ENCODE peak calls at places on chromosome 19, in nine cellular contexts. One of them, this sample, is unnamed.

GRCh38 chr19:6788896-6789295 is 16.4 kb downstream of the VAV1 start:
- DNase-seq in stimulated activated CD8-positive, alpha-beta memory T cell treated with anti-CD3 and anti-CD28 coated beads, Interleukin-12 subunit alpha, Interleukin-12 subunit beta, amount 100 ng/mL, for 1 hour: no peak
- DNase-seq in iPS-NIHi11: no peak
- DNase-seq in colonic mucosa: no peak
- DNase-seq in H9: no peak
- DNase-seq in NCI-H2081: no peak
- DNase-seq in Right ventricle myocardium superior: no peak
- DNase-seq in neural crest cell: no peak
- DNase-seq in GM23248: no peak
- DNase-seq in this sample: no peak

GRCh38 chr19:48659768-48660167 is 13.0 kb downstream of the NTN5 start:
- DNase-seq in stimulated activated CD8-positive, alpha-beta memory T cell treated with anti-CD3 and anti-CD28 coated beads, Interleukin-12 subunit alpha, Interleukin-12 subunit beta, amount 100 ng/mL, for 1 hour: no peak
- DNase-seq in iPS-NIHi11: peak
- DNase-seq in colonic mucosa: no peak
- DNase-seq in H9: no peak
- DNase-seq in NCI-H2081: no peak
- DNase-seq in Right ventricle myocardium superior: no peak
- DNase-seq in neural crest cell: no peak
- DNase-seq in GM23248: peak
- DNase-seq in this sample: no peak

GRCh38 chr19:12886943-12887747 is at the start of gene KLF1:
- DNase-seq in stimulated activated CD8-positive, alpha-beta memory T cell treated with anti-CD3 and anti-CD28 coated beads, Interleukin-12 subunit alpha, Interleukin-12 subunit beta, amount 100 ng/mL, for 1 hour: no peak
- DNase-seq in iPS-NIHi11: no peak
- DNase-seq in colonic mucosa: no peak
- DNase-seq in H9: no peak
- DNase-seq in NCI-H2081: no peak
- DNase-seq in Right ventricle myocardium superior: no peak
- DNase-seq in neural crest cell: no peak
- DNase-seq in GM23248: no peak
- DNase-seq in this sample: no peak

GRCh38 chr19:18282788-18283141 is 1.3 kb upstream of the JUND start:
- DNase-seq in stimulated activated CD8-positive, alpha-beta memory T cell treated with anti-CD3 and anti-CD28 coated beads, Interleukin-12 subunit alpha, Interleukin-12 subunit beta, amount 100 ng/mL, for 1 hour: no peak
- DNase-seq in iPS-NIHi11: no peak
- DNase-seq in colonic mucosa: peak
- DNase-seq in H9: no peak
- DNase-seq in NCI-H2081: no peak
- DNase-seq in Right ventricle myocardium superior: no peak
- DNase-seq in neural crest cell: no peak
- DNase-seq in GM23248: no peak
- DNase-seq in this sample: no peak

GRCh38 chr19:38561053-38561606 is 56.6 kb downstream of the MAP4K1 start:
- DNase-seq in stimulated activated CD8-positive, alpha-beta memory T cell treated with anti-CD3 and anti-CD28 coated beads, Interleukin-12 subunit alpha, Interleukin-12 subunit beta, amount 100 ng/mL, for 1 hour: no peak
- DNase-seq in iPS-NIHi11: no peak
- DNase-seq in colonic mucosa: no peak
- DNase-seq in H9: no peak
- DNase-seq in NCI-H2081: no peak
- DNase-seq in Right ventricle myocardium superior: no peak
- DNase-seq in neural crest cell: no peak
- DNase-seq in GM23248: no peak
- DNase-seq in this sample: no peak

GRCh38 chr19:38209671-38210457 is 14.2 kb downstream of the DPF1 start:
- DNase-seq in stimulated activated CD8-positive, alpha-beta memory T cell treated with anti-CD3 and anti-CD28 coated beads, Interleukin-12 subunit alpha, Interleukin-12 subunit beta, amount 100 ng/mL, for 1 hour: no peak
- DNase-seq in iPS-NIHi11: no peak
- DNase-seq in colonic mucosa: peak
- DNase-seq in H9: peak
- DNase-seq in NCI-H2081: no peak
- DNase-seq in Right ventricle myocardium superior: peak
- DNase-seq in neural crest cell: no peak
- DNase-seq in GM23248: peak
- DNase-seq in this sample: no peak

GRCh38 chr19:38452430-38453366 is 19.2 kb downstream of the RYR1 start:
- DNase-seq in stimulated activated CD8-positive, alpha-beta memory T cell treated with anti-CD3 and anti-CD28 coated beads, Interleukin-12 subunit alpha, Interleukin-12 subunit beta, amount 100 ng/mL, for 1 hour: no peak
- DNase-seq in iPS-NIHi11: peak
- DNase-seq in colonic mucosa: peak
- DNase-seq in H9: peak
- DNase-seq in NCI-H2081: peak
- DNase-seq in Right ventricle myocardium superior: no peak
- DNase-seq in neural crest cell: no peak
- DNase-seq in GM23248: peak
- DNase-seq in this sample: no peak

GRCh38 chr19:41937976-41938375 is 9.7 kb upstream of the ERFL start:
- DNase-seq in stimulated activated CD8-positive, alpha-beta memory T cell treated with anti-CD3 and anti-CD28 coated beads, Interleukin-12 subunit alpha, Interleukin-12 subunit beta, amount 100 ng/mL, for 1 hour: no peak
- DNase-seq in iPS-NIHi11: no peak
- DNase-seq in colonic mucosa: no peak
- DNase-seq in H9: no peak
- DNase-seq in NCI-H2081: no peak
- DNase-seq in Right ventricle myocardium superior: no peak
- DNase-seq in neural crest cell: no peak
- DNase-seq in GM23248: no peak
- DNase-seq in this sample: no peak

GRCh38 chr19:49117677-49118564 is 1.0 kb downstream of the C19orf73 start:
- DNase-seq in stimulated activated CD8-positive, alpha-beta memory T cell treated with anti-CD3 and anti-CD28 coated beads, Interleukin-12 subunit alpha, Interleukin-12 subunit beta, amount 100 ng/mL, for 1 hour: no peak
- DNase-seq in iPS-NIHi11: no peak
- DNase-seq in colonic mucosa: peak
- DNase-seq in H9: no peak
- DNase-seq in NCI-H2081: no peak
- DNase-seq in Right ventricle myocardium superior: peak
- DNase-seq in neural crest cell: no peak
- DNase-seq in GM23248: no peak
- DNase-seq in this sample: no peak

GRCh38 chr19:48398329-48399235 is 5.1 kb downstream of the GRIN2D start:
- DNase-seq in stimulated activated CD8-positive, alpha-beta memory T cell treated with anti-CD3 and anti-CD28 coated beads, Interleukin-12 subunit alpha, Interleukin-12 subunit beta, amount 100 ng/mL, for 1 hour: peak
- DNase-seq in iPS-NIHi11: peak
- DNase-seq in colonic mucosa: peak
- DNase-seq in H9: peak
- DNase-seq in NCI-H2081: peak
- DNase-seq in Right ventricle myocardium superior: peak
- DNase-seq in neural crest cell: peak
- DNase-seq in GM23248: peak
- DNase-seq in this sample: peak

GRCh38 chr19:45578861-45579260 is 5.7 kb downstream of the OPA3 start:
- DNase-seq in stimulated activated CD8-positive, alpha-beta memory T cell treated with anti-CD3 and anti-CD28 coated beads, Interleukin-12 subunit alpha, Interleukin-12 subunit beta, amount 100 ng/mL, for 1 hour: no peak
- DNase-seq in iPS-NIHi11: no peak
- DNase-seq in colonic mucosa: no peak
- DNase-seq in H9: no peak
- DNase-seq in NCI-H2081: no peak
- DNase-seq in Right ventricle myocardium superior: no peak
- DNase-seq in neural crest cell: no peak
- DNase-seq in GM23248: peak
- DNase-seq in this sample: no peak

GRCh38 chr19:7578127-7578526 is 17.5 kb upstream of the CAMSAP3 start:
- DNase-seq in stimulated activated CD8-positive, alpha-beta memory T cell treated with anti-CD3 and anti-CD28 coated beads, Interleukin-12 subunit alpha, Interleukin-12 subunit beta, amount 100 ng/mL, for 1 hour: no peak
- DNase-seq in iPS-NIHi11: no peak
- DNase-seq in colonic mucosa: no peak
- DNase-seq in H9: no peak
- DNase-seq in NCI-H2081: no peak
- DNase-seq in Right ventricle myocardium superior: no peak
- DNase-seq in neural crest cell: no peak
- DNase-seq in GM23248: no peak
- DNase-seq in this sample: no peak

GRCh38 chr19:13974073-13974472 is 21.8 kb downstream of the DCAF15 start:
- DNase-seq in stimulated activated CD8-positive, alpha-beta memory T cell treated with anti-CD3 and anti-CD28 coated beads, Interleukin-12 subunit alpha, Interleukin-12 subunit beta, amount 100 ng/mL, for 1 hour: no peak
- DNase-seq in iPS-NIHi11: peak
- DNase-seq in colonic mucosa: no peak
- DNase-seq in H9: peak
- DNase-seq in NCI-H2081: peak
- DNase-seq in Right ventricle myocardium superior: no peak
- DNase-seq in neural crest cell: no peak
- DNase-seq in GM23248: no peak
- DNase-seq in this sample: peak

GRCh38 chr19:3995619-3996018 is 10.4 kb upstream of the EEF2 start:
- DNase-seq in stimulated activated CD8-positive, alpha-beta memory T cell treated with anti-CD3 and anti-CD28 coated beads, Interleukin-12 subunit alpha, Interleukin-12 subunit beta, amount 100 ng/mL, for 1 hour: no peak
- DNase-seq in iPS-NIHi11: no peak
- DNase-seq in colonic mucosa: no peak
- DNase-seq in H9: no peak
- DNase-seq in NCI-H2081: no peak
- DNase-seq in Right ventricle myocardium superior: no peak
- DNase-seq in neural crest cell: no peak
- DNase-seq in GM23248: no peak
- DNase-seq in this sample: peak

GRCh38 chr19:6773323-6773931 is 919 bp downstream of the VAV1 start:
- DNase-seq in stimulated activated CD8-positive, alpha-beta memory T cell treated with anti-CD3 and anti-CD28 coated beads, Interleukin-12 subunit alpha, Interleukin-12 subunit beta, amount 100 ng/mL, for 1 hour: no peak
- DNase-seq in iPS-NIHi11: no peak
- DNase-seq in colonic mucosa: peak
- DNase-seq in H9: peak
- DNase-seq in NCI-H2081: no peak
- DNase-seq in Right ventricle myocardium superior: peak
- DNase-seq in neural crest cell: no peak
- DNase-seq in GM23248: no peak
- DNase-seq in this sample: no peak

GRCh38 chr19:2122251-2122650 is 25.5 kb downstream of the IZUMO4 start:
- DNase-seq in stimulated activated CD8-positive, alpha-beta memory T cell treated with anti-CD3 and anti-CD28 coated beads, Interleukin-12 subunit alpha, Interleukin-12 subunit beta, amount 100 ng/mL, for 1 hour: no peak
- DNase-seq in iPS-NIHi11: no peak
- DNase-seq in colonic mucosa: no peak
- DNase-seq in H9: no peak
- DNase-seq in NCI-H2081: no peak
- DNase-seq in Right ventricle myocardium superior: no peak
- DNase-seq in neural crest cell: no peak
- DNase-seq in GM23248: no peak
- DNase-seq in this sample: no peak

GRCh38 chr19:41700381-41701195 is 7.8 kb upstream of the CEACAM5 start:
- DNase-seq in stimulated activated CD8-positive, alpha-beta memory T cell treated with anti-CD3 and anti-CD28 coated beads, Interleukin-12 subunit alpha, Interleukin-12 subunit beta, amount 100 ng/mL, for 1 hour: no peak
- DNase-seq in iPS-NIHi11: no peak
- DNase-seq in colonic mucosa: peak
- DNase-seq in H9: peak
- DNase-seq in NCI-H2081: no peak
- DNase-seq in Right ventricle myocardium superior: no peak
- DNase-seq in neural crest cell: no peak
- DNase-seq in GM23248: no peak
- DNase-seq in this sample: no peak

GRCh38 chr19:17457621-17458020 is 3.1 kb downstream of the NXNL1 start:
- DNase-seq in stimulated activated CD8-positive, alpha-beta memory T cell treated with anti-CD3 and anti-CD28 coated beads, Interleukin-12 subunit alpha, Interleukin-12 subunit beta, amount 100 ng/mL, for 1 hour: no peak
- DNase-seq in iPS-NIHi11: no peak
- DNase-seq in colonic mucosa: no peak
- DNase-seq in H9: no peak
- DNase-seq in NCI-H2081: no peak
- DNase-seq in Right ventricle myocardium superior: no peak
- DNase-seq in neural crest cell: no peak
- DNase-seq in GM23248: peak
- DNase-seq in this sample: no peak

GRCh38 chr19:33849551-33850147 is 53.0 kb downstream of the KCTD15 start:
- DNase-seq in stimulated activated CD8-positive, alpha-beta memory T cell treated with anti-CD3 and anti-CD28 coated beads, Interleukin-12 subunit alpha, Interleukin-12 subunit beta, amount 100 ng/mL, for 1 hour: no peak
- DNase-seq in iPS-NIHi11: no peak
- DNase-seq in colonic mucosa: no peak
- DNase-seq in H9: no peak
- DNase-seq in NCI-H2081: no peak
- DNase-seq in Right ventricle myocardium superior: no peak
- DNase-seq in neural crest cell: no peak
- DNase-seq in GM23248: no peak
- DNase-seq in this sample: no peak

GRCh38 chr19:8702350-8702749 is 3.8 kb upstream of the ACTL9 start:
- DNase-seq in stimulated activated CD8-positive, alpha-beta memory T cell treated with anti-CD3 and anti-CD28 coated beads, Interleukin-12 subunit alpha, Interleukin-12 subunit beta, amount 100 ng/mL, for 1 hour: peak
- DNase-seq in iPS-NIHi11: no peak
- DNase-seq in colonic mucosa: no peak
- DNase-seq in H9: no peak
- DNase-seq in NCI-H2081: no peak
- DNase-seq in Right ventricle myocardium superior: no peak
- DNase-seq in neural crest cell: no peak
- DNase-seq in GM23248: no peak
- DNase-seq in this sample: no peak

GRCh38 chr19:17626456-17626855 is 61.7 kb downstream of the UNC13A start:
- DNase-seq in stimulated activated CD8-positive, alpha-beta memory T cell treated with anti-CD3 and anti-CD28 coated beads, Interleukin-12 subunit alpha, Interleukin-12 subunit beta, amount 100 ng/mL, for 1 hour: no peak
- DNase-seq in iPS-NIHi11: no peak
- DNase-seq in colonic mucosa: no peak
- DNase-seq in H9: no peak
- DNase-seq in NCI-H2081: no peak
- DNase-seq in Right ventricle myocardium superior: peak
- DNase-seq in neural crest cell: no peak
- DNase-seq in GM23248: no peak
- DNase-seq in this sample: no peak

GRCh38 chr19:403221-404036 is 5.5 kb downstream of the C2CD4C start:
- DNase-seq in stimulated activated CD8-positive, alpha-beta memory T cell treated with anti-CD3 and anti-CD28 coated beads, Interleukin-12 subunit alpha, Interleukin-12 subunit beta, amount 100 ng/mL, for 1 hour: no peak
- DNase-seq in iPS-NIHi11: no peak
- DNase-seq in colonic mucosa: no peak
- DNase-seq in H9: peak
- DNase-seq in NCI-H2081: peak
- DNase-seq in Right ventricle myocardium superior: no peak
- DNase-seq in neural crest cell: no peak
- DNase-seq in GM23248: no peak
- DNase-seq in this sample: no peak

GRCh38 chr19:10260141-10260584 is 8.1 kb downstream of the MRPL4 start:
- DNase-seq in stimulated activated CD8-positive, alpha-beta memory T cell treated with anti-CD3 and anti-CD28 coated beads, Interleukin-12 subunit alpha, Interleukin-12 subunit beta, amount 100 ng/mL, for 1 hour: no peak
- DNase-seq in iPS-NIHi11: no peak
- DNase-seq in colonic mucosa: no peak
- DNase-seq in H9: no peak
- DNase-seq in NCI-H2081: no peak
- DNase-seq in Right ventricle myocardium superior: no peak
- DNase-seq in neural crest cell: no peak
- DNase-seq in GM23248: peak
- DNase-seq in this sample: no peak

GRCh38 chr19:13037161-13037560 is 41.9 kb downstream of the NFIX start:
- DNase-seq in stimulated activated CD8-positive, alpha-beta memory T cell treated with anti-CD3 and anti-CD28 coated beads, Interleukin-12 subunit alpha, Interleukin-12 subunit beta, amount 100 ng/mL, for 1 hour: no peak
- DNase-seq in iPS-NIHi11: no peak
- DNase-seq in colonic mucosa: no peak
- DNase-seq in H9: no peak
- DNase-seq in NCI-H2081: no peak
- DNase-seq in Right ventricle myocardium superior: no peak
- DNase-seq in neural crest cell: no peak
- DNase-seq in GM23248: peak
- DNase-seq in this sample: no peak

GRCh38 chr19:4814625-4815425 is 16.7 kb downstream of the TICAM1 start:
- DNase-seq in stimulated activated CD8-positive, alpha-beta memory T cell treated with anti-CD3 and anti-CD28 coated beads, Interleukin-12 subunit alpha, Interleukin-12 subunit beta, amount 100 ng/mL, for 1 hour: no peak
- DNase-seq in iPS-NIHi11: no peak
- DNase-seq in colonic mucosa: no peak
- DNase-seq in H9: no peak
- DNase-seq in NCI-H2081: no peak
- DNase-seq in Right ventricle myocardium superior: no peak
- DNase-seq in neural crest cell: no peak
- DNase-seq in GM23248: peak
- DNase-seq in this sample: no peak

GRCh38 chr19:19488041-19488874 is 27.1 kb downstream of the TSSK6 start:
- DNase-seq in stimulated activated CD8-positive, alpha-beta memory T cell treated with anti-CD3 and anti-CD28 coated beads, Interleukin-12 subunit alpha, Interleukin-12 subunit beta, amount 100 ng/mL, for 1 hour: no peak
- DNase-seq in iPS-NIHi11: no peak
- DNase-seq in colonic mucosa: peak
- DNase-seq in H9: no peak
- DNase-seq in NCI-H2081: no peak
- DNase-seq in Right ventricle myocardium superior: no peak
- DNase-seq in neural crest cell: no peak
- DNase-seq in GM23248: peak
- DNase-seq in this sample: no peak

This sample was measured in COLO829.